ENCODE peak calls at places on chromosomes 2 and 18, in eight cellular contexts. One of them, this sample, is unnamed.

GRCh38 chr2:138762515-138762914 is 17.7 kb downstream of the NXPH2 start:
- DNase-seq in CD8-positive, alpha-beta T cell: no peak
- DNase-seq in BE2C: no peak
- DNase-seq in uterus: no peak
- DNase-seq in astrocyte of the cerebellum: no peak
- DNase-seq in PC-3: no peak
- DNase-seq in fibroblast of mammary gland: no peak
- DNase-seq in cardiac muscle cell: no peak
- DNase-seq in this sample: no peak

GRCh38 chr18:45617284-45617683 is 2.0 kb downstream of the SLC14A2 start:
- DNase-seq in cardiac muscle cell: no peak
- DNase-seq in BE2C: no peak
- DNase-seq in CD8-positive, alpha-beta T cell: no peak
- DNase-seq in uterus: peak
- DNase-seq in fibroblast of mammary gland: peak
- DNase-seq in PC-3: peak
- DNase-seq in astrocyte of the cerebellum: peak
- DNase-seq in this sample: peak

GRCh38 chr2:160268382-160268781 is 68.3 kb upstream of the ITGB6 start:
- DNase-seq in fibroblast of mammary gland: no peak
- DNase-seq in uterus: no peak
- DNase-seq in CD8-positive, alpha-beta T cell: no peak
- DNase-seq in PC-3: no peak
- DNase-seq in astrocyte of the cerebellum: no peak
- DNase-seq in BE2C: no peak
- DNase-seq in cardiac muscle cell: no peak
- DNase-seq in this sample: no peak

GRCh38 chr18:76953186-76953982 is 131.0 kb downstream of the ZNF236 start:
- DNase-seq in fibroblast of mammary gland: no peak
- DNase-seq in cardiac muscle cell: no peak
- DNase-seq in uterus: peak
- DNase-seq in BE2C: no peak
- DNase-seq in CD8-positive, alpha-beta T cell: no peak
- DNase-seq in PC-3: no peak
- DNase-seq in astrocyte of the cerebellum: peak
- DNase-seq in this sample: no peak

GRCh38 chr2:3470166-3470651 is 49.1 kb downstream of the ADI1 start:
- DNase-seq in BE2C: no peak
- DNase-seq in cardiac muscle cell: no peak
- DNase-seq in uterus: peak
- DNase-seq in astrocyte of the cerebellum: peak
- DNase-seq in fibroblast of mammary gland: peak
- DNase-seq in CD8-positive, alpha-beta T cell: no peak
- DNase-seq in PC-3: no peak
- DNase-seq in this sample: peak

GRCh38 chr2:210421916-210422315 is 54.6 kb downstream of the LANCL1 start:
- DNase-seq in cardiac muscle cell: peak
- DNase-seq in fibroblast of mammary gland: peak
- DNase-seq in BE2C: no peak
- DNase-seq in uterus: no peak
- DNase-seq in CD8-positive, alpha-beta T cell: no peak
- DNase-seq in PC-3: no peak
- DNase-seq in astrocyte of the cerebellum: peak
- DNase-seq in this sample: peak

GRCh38 chr2:62297642-62298010 is 101.7 kb downstream of the B3GNT2 start:
- DNase-seq in astrocyte of the cerebellum: no peak
- DNase-seq in CD8-positive, alpha-beta T cell: no peak
- DNase-seq in fibroblast of mammary gland: peak
- DNase-seq in uterus: no peak
- DNase-seq in PC-3: no peak
- DNase-seq in cardiac muscle cell: peak
- DNase-seq in BE2C: no peak
- DNase-seq in this sample: no peak

GRCh38 chr2:10264506-10265327 is 38.0 kb upstream of the HPCAL1 start:
- DNase-seq in fibroblast of mammary gland: no peak
- DNase-seq in CD8-positive, alpha-beta T cell: no peak
- DNase-seq in cardiac muscle cell: no peak
- DNase-seq in BE2C: no peak
- DNase-seq in uterus: no peak
- DNase-seq in astrocyte of the cerebellum: no peak
- DNase-seq in PC-3: no peak
- DNase-seq in this sample: no peak

GRCh38 chr18:52312321-52312720 is 27.7 kb upstream of the DCC start:
- DNase-seq in CD8-positive, alpha-beta T cell: no peak
- DNase-seq in cardiac muscle cell: no peak
- DNase-seq in fibroblast of mammary gland: no peak
- DNase-seq in astrocyte of the cerebellum: peak
- DNase-seq in uterus: no peak
- DNase-seq in BE2C: no peak
- DNase-seq in PC-3: peak
- DNase-seq in this sample: no peak

GRCh38 chr2:227479865-227480475 is 8.0 kb downstream of the AGFG1 start:
- DNase-seq in cardiac muscle cell: no peak
- DNase-seq in astrocyte of the cerebellum: no peak
- DNase-seq in PC-3: peak
- DNase-seq in BE2C: no peak
- DNase-seq in uterus: no peak
- DNase-seq in CD8-positive, alpha-beta T cell: no peak
- DNase-seq in fibroblast of mammary gland: peak
- DNase-seq in this sample: peak

GRCh38 chr2:70956141-70956540 is 20.4 kb downstream of the ATP6V1B1 start:
- DNase-seq in cardiac muscle cell: no peak
- DNase-seq in uterus: no peak
- DNase-seq in fibroblast of mammary gland: no peak
- DNase-seq in CD8-positive, alpha-beta T cell: no peak
- DNase-seq in BE2C: no peak
- DNase-seq in astrocyte of the cerebellum: no peak
- DNase-seq in PC-3: no peak
- DNase-seq in this sample: no peak
- H3K4me3 ChIP-seq in cardiac muscle cell: no peak
- H3K4me3 ChIP-seq in uterus: no peak
- H3K4me3 ChIP-seq in fibroblast of mammary gland: no peak
- H3K4me3 ChIP-seq in CD8-positive, alpha-beta T cell: no peak
- H3K4me3 ChIP-seq in BE2C: no peak
- H3K4me3 ChIP-seq in astrocyte of the cerebellum: no peak
- H3K4me3 ChIP-seq in PC-3: no peak
- H3K4me3 ChIP-seq in this sample: no peak

DNA sequence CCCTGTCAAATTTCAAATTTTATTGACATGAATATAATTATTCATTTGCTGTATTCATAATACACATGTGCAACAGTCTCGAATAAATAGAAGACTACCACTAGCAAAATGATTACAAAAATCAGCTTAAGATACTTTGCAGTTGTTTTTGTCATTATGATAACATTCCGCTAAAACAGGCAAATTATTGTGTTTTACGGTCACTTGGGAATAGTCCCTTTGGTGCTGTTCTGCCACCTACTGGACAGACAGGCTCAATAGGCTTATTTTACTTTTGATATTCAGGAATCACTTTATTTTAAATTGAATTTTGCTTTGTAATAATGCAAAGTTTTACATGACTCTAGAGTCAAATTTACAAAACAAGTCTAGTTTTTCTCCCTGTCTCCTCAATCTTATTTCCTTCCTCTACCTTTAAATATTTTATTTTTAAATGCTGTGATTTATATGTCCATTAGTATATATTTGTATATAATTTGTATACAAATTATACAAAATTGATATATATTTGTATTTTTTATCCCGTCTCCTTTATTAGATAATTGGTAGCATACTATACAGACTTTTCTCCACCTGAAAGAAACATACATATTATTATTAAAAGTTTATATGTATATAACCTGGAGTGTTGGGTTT is 456.3 kb downstream of the DLGAP1 start:
- DNase-seq in CD8-positive, alpha-beta T cell: no peak
- DNase-seq in astrocyte of the cerebellum: peak
- DNase-seq in BE2C: no peak
- DNase-seq in uterus: no peak
- DNase-seq in cardiac muscle cell: peak
- DNase-seq in PC-3: peak
- DNase-seq in fibroblast of mammary gland: peak
- DNase-seq in this sample: peak
- TF ChIP-seq CTCF in CD8-positive, alpha-beta T cell: peak
- TF ChIP-seq CTCF in astrocyte of the cerebellum: peak
- TF ChIP-seq CTCF in BE2C: peak
- TF ChIP-seq CTCF in uterus: peak
- TF ChIP-seq CTCF in cardiac muscle cell: peak
- TF ChIP-seq CTCF in PC-3: peak
- TF ChIP-seq CTCF in fibroblast of mammary gland: peak
- TF ChIP-seq CTCF in this sample: peak

GRCh38 chr2:191012346-191012745 is 1.6 kb downstream of the STAT1 start:
- DNase-seq in PC-3: peak
- DNase-seq in cardiac muscle cell: no peak
- DNase-seq in astrocyte of the cerebellum: no peak
- DNase-seq in BE2C: no peak
- DNase-seq in uterus: no peak
- DNase-seq in fibroblast of mammary gland: no peak
- DNase-seq in CD8-positive, alpha-beta T cell: no peak
- DNase-seq in this sample: no peak
- H3K4me3 ChIP-seq in PC-3: peak
- H3K4me3 ChIP-seq in cardiac muscle cell: no peak
- H3K4me3 ChIP-seq in astrocyte of the cerebellum: peak
- H3K4me3 ChIP-seq in BE2C: no peak
- H3K4me3 ChIP-seq in uterus: no peak
- H3K4me3 ChIP-seq in fibroblast of mammary gland: peak
- H3K4me3 ChIP-seq in CD8-positive, alpha-beta T cell: peak
- H3K4me3 ChIP-seq in this sample: peak

GRCh38 chr18:27004056-27004829 is 138.7 kb upstream of the AQP4 start:
- DNase-seq in BE2C: no peak
- DNase-seq in uterus: no peak
- DNase-seq in cardiac muscle cell: no peak
- DNase-seq in astrocyte of the cerebellum: no peak
- DNase-seq in PC-3: peak
- DNase-seq in fibroblast of mammary gland: peak
- DNase-seq in CD8-positive, alpha-beta T cell: no peak
- DNase-seq in this sample: peak
- TF ChIP-seq CTCF in BE2C: peak
- TF ChIP-seq CTCF in uterus: peak
- TF ChIP-seq CTCF in cardiac muscle cell: peak
- TF ChIP-seq CTCF in astrocyte of the cerebellum: peak
- TF ChIP-seq CTCF in PC-3: peak
- TF ChIP-seq CTCF in fibroblast of mammary gland: peak
- TF ChIP-seq CTCF in CD8-positive, alpha-beta T cell: no peak
- TF ChIP-seq CTCF in this sample: peak

GRCh38 chr2:181457741-181458425 is 697 bp downstream of the ITGA4 start:
- DNase-seq in astrocyte of the cerebellum: no peak
- DNase-seq in PC-3: no peak
- DNase-seq in cardiac muscle cell: peak
- DNase-seq in uterus: peak
- DNase-seq in fibroblast of mammary gland: peak
- DNase-seq in BE2C: peak
- DNase-seq in CD8-positive, alpha-beta T cell: peak
- DNase-seq in this sample: peak

GRCh38 chr2:181459646-181460045 is 2.5 kb downstream of the ITGA4 start:
- DNase-seq in uterus: no peak
- DNase-seq in fibroblast of mammary gland: no peak
- DNase-seq in cardiac muscle cell: no peak
- DNase-seq in BE2C: no peak
- DNase-seq in PC-3: no peak
- DNase-seq in CD8-positive, alpha-beta T cell: no peak
- DNase-seq in astrocyte of the cerebellum: no peak
- DNase-seq in this sample: peak

GRCh38 chr2:181457121-181457740 is at the start of gene ITGA4:
- DNase-seq in CD8-positive, alpha-beta T cell: peak
- DNase-seq in uterus: peak
- DNase-seq in astrocyte of the cerebellum: peak
- DNase-seq in PC-3: peak
- DNase-seq in cardiac muscle cell: peak
- DNase-seq in BE2C: peak
- DNase-seq in fibroblast of mammary gland: peak
- DNase-seq in this sample: peak

GRCh38 chr2:181456660-181457120 is 496 bp upstream of the ITGA4 start:
- DNase-seq in fibroblast of mammary gland: peak
- DNase-seq in uterus: peak
- DNase-seq in CD8-positive, alpha-beta T cell: peak
- DNase-seq in cardiac muscle cell: peak
- DNase-seq in PC-3: no peak
- DNase-seq in astrocyte of the cerebellum: no peak
- DNase-seq in BE2C: peak
- DNase-seq in this sample: peak

GRCh38 chr2:181458881-181459280 is 1.7 kb downstream of the ITGA4 start:
- DNase-seq in CD8-positive, alpha-beta T cell: no peak
- DNase-seq in uterus: no peak
- DNase-seq in fibroblast of mammary gland: no peak
- DNase-seq in astrocyte of the cerebellum: no peak
- DNase-seq in BE2C: no peak
- DNase-seq in PC-3: no peak
- DNase-seq in cardiac muscle cell: no peak
- DNase-seq in this sample: no peak
- H3K4me3 ChIP-seq in CD8-positive, alpha-beta T cell: peak
- H3K4me3 ChIP-seq in uterus: no peak
- H3K4me3 ChIP-seq in fibroblast of mammary gland: peak
- H3K4me3 ChIP-seq in astrocyte of the cerebellum: no peak
- H3K4me3 ChIP-seq in BE2C: no peak
- H3K4me3 ChIP-seq in PC-3: no peak
- H3K4me3 ChIP-seq in cardiac muscle cell: no peak
- H3K4me3 ChIP-seq in this sample: peak

This sample was measured in AG10803.